ENCODE peak calls at places on chromosomes 4 and X, in eight cellular contexts. Q is nephron progenitor cell, I is foreskin fibroblast, N is GM23338, O is endothelial cell, J is GM06990, P is glutamatergic neuron, B is lower lobe of right lung. S is an unnamed sample.

GRCh38 chr4:108796173-108796572 is 33.3 kb upstream of the ETNPPL start:
- DNase-seq in N (no peak), J (no peak), P (no peak), I (no peak), Q (no peak), O (no peak), B (no peak), S (no peak)

GRCh38 chr4:121182296-121182695 is 18.2 kb upstream of the TNIP3 start:
- DNase-seq in B (no peak), N (no peak), Q (no peak), P (no peak), I (peak), J (no peak), O (no peak), S (no peak)

GRCh38 chr4:151808120-151808529 is 47.3 kb upstream of the GATB start:
- DNase-seq in N (no peak), O (no peak), J (no peak), Q (no peak), P (no peak), B (no peak), I (peak), S (no peak)

GRCh38 chr4:69039071-69039470 is 57.2 kb upstream of the UGT2B7 start:
- DNase-seq in I (peak), N (no peak), B (no peak), J (no peak), P (no peak), Q (no peak), O (no peak), S (no peak)

GRCh38 chrX:110173192-110174175 is 144.4 kb downstream of the AMMECR1 start:
- DNase-seq in B (no peak), J (no peak), Q (no peak), I (peak), P (no peak), N (no peak), O (no peak), S (no peak)

GRCh38 chrX:13101439-13102139 is 57.2 kb upstream of the FAM9C start:
- DNase-seq in P (no peak), B (peak), J (no peak), I (peak), N (no peak), Q (no peak), O (no peak), S (peak)

GRCh38 chrX:19625612-19626011 is 110.3 kb upstream of the MAP3K15 start:
- DNase-seq in B (no peak), O (no peak), Q (no peak), P (no peak), I (no peak), J (no peak), N (no peak), S (no peak)

GRCh38 chr4:43325220-43325967 is 432.9 kb downstream of the GRXCR1 start:
- DNase-seq in B (no peak), P (no peak), N (no peak), Q (no peak), I (no peak), J (no peak), O (no peak), S (no peak)

GRCh38 chr4:118395057-118395679 is 42.4 kb upstream of the PRSS12 start:
- DNase-seq in N (no peak), J (no peak), B (no peak), I (no peak), P (no peak), O (no peak), Q (no peak), S (no peak)

GRCh38 chrX:106894978-106895452 is 8.1 kb downstream of the RIPPLY1 start:
- DNase-seq in N (no peak), O (no peak), J (no peak), I (peak), Q (no peak), P (no peak), B (no peak), S (peak)

GRCh38 chr4:150938417-150938816 is 76.7 kb downstream of the LRBA start:
- DNase-seq in J (no peak), Q (no peak), I (no peak), N (peak), O (no peak), P (no peak), B (no peak), S (no peak)

GRCh38 chr4:3257691-3258482 is 8.9 kb downstream of the MSANTD1 start:
- DNase-seq in O (no peak), Q (no peak), J (peak), B (no peak), P (no peak), N (no peak), I (peak), S (no peak)

GRCh38 chr4:105306158-105306781 is 159.6 kb downstream of the TET2 start:
- DNase-seq in P (no peak), N (no peak), B (no peak), O (no peak), J (peak), Q (no peak), I (no peak), S (no peak)

GRCh38 chr4:138686078-138686477 is 329.5 kb upstream of the NOCT start:
- DNase-seq in I (peak), N (no peak), P (no peak), O (no peak), Q (no peak), J (no peak), B (no peak), S (no peak)

GRCh38 chr4:39699676-39700409 is 1.9 kb downstream of the UBE2K start:
- DNase-seq in I (peak), N (no peak), P (no peak), O (no peak), J (no peak), B (no peak), Q (no peak), S (no peak)

GRCh38 chrX:56498756-56499155 is 64.7 kb upstream of the UBQLN2 start:
- DNase-seq in N (no peak), O (no peak), J (no peak), B (no peak), Q (no peak), I (no peak), P (no peak), S (no peak)

GRCh38 chrX:150683536-150684146 is 9.6 kb upstream of the MTMR1 start:
- DNase-seq in Q (no peak), O (peak), I (peak), B (no peak), J (no peak), P (no peak), N (peak), S (no peak)

GRCh38 chrX:139750390-139750789 is 42.4 kb upstream of the MCF2 start:
- DNase-seq in J (no peak), P (no peak), B (no peak), I (no peak), Q (no peak), O (no peak), N (no peak), S (no peak)

GRCh38 chrX:32847921-32848320 is 363.4 kb downstream of the DMD start:
- DNase-seq in O (no peak), B (no peak), N (no peak), J (no peak), I (no peak), Q (no peak), P (no peak), S (no peak)

GRCh38 chr4:101321481-101322042 is 25.8 kb downstream of the PPP3CA start:
- DNase-seq in I (no peak), B (no peak), J (no peak), N (no peak), P (no peak), Q (no peak), O (no peak), S (no peak)

GRCh38 chr4:141609243-141609642 is 27.1 kb upstream of the IL15 start:
- DNase-seq in B (peak), I (peak), J (no peak), N (no peak), Q (no peak), O (no peak), P (no peak), S (no peak)

GRCh38 chr4:112082954-112083586 is 62.2 kb upstream of the FAM241A start:
- DNase-seq in J (no peak), N (no peak), Q (no peak), O (no peak), B (no peak), I (peak), P (no peak), S (peak)

GRCh38 chr4:96312049-96312685 is 472.3 kb downstream of the PDHA2 start:
- DNase-seq in Q (no peak), P (no peak), B (no peak), I (no peak), N (no peak), O (no peak), J (no peak), S (no peak)

GRCh38 chrX:11421816-11422528 is 128.8 kb downstream of the AMELX start:
- DNase-seq in Q (no peak), I (no peak), O (no peak), N (no peak), P (no peak), B (no peak), J (no peak), S (no peak)

GRCh38 chr4:37601527-37601926 is 84.6 kb downstream of the RELL1 start:
- DNase-seq in I (peak), P (no peak), N (no peak), O (no peak), J (no peak), B (peak), Q (no peak), S (peak)

GRCh38 chr4:151983854-151984253 is 223.0 kb upstream of the GATB start:
- DNase-seq in O (no peak), P (no peak), I (no peak), B (no peak), J (no peak), N (no peak), Q (no peak), S (peak)

GRCh38 chrX:133527415-133527814 is 112.1 kb upstream of the GPC4 start:
- DNase-seq in B (no peak), J (no peak), N (peak), O (no peak), Q (no peak), P (no peak), I (no peak), S (no peak)

GRCh38 chrX:133726211-133726630 is 259.2 kb downstream of the GPC3 start:
- DNase-seq in O (no peak), J (no peak), P (no peak), I (peak), N (no peak), B (no peak), Q (no peak), S (peak)

GRCh38 chr4:57190651-57191481 is 80.7 kb upstream of the IGFBP7 start:
- DNase-seq in O (peak), N (peak), B (no peak), P (peak), I (peak), Q (peak), J (no peak), S (no peak)

GRCh38 chrX:54452920-54453319 is 12.7 kb downstream of the TSR2 start:
- DNase-seq in B (no peak), Q (peak), N (peak), I (peak), O (peak), P (peak), J (no peak), S (no peak)
- TF ChIP-seq CTCF in B (no peak), Q (no peak), N (peak), I (peak), O (peak), P (peak), J (no peak), S (peak)

DNA sequence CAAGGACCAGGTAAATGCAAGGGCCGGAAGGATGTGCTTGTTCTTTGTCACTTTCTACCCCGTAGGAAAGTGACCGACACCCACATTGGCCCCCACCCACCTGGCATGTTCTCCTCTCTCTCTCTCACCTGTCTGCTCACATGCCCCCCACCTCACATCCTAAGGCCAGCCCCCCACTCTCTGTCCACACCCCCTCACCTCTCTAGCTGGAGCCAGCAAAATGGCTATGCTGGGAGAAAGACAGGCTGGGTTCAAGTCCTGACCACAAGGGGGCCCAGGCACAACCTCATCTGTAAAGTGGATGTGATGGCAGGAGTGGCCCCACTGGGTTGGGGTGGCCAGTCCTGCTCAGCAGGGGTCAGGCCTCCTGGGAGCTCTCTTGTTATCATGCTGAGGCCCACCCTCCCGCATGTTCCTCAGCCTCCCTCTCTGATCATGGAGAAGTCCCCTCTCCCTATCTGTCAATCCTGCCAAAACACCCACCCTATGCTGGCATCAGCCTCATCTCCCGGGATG is 1.7 kb upstream of the PPP2R2C start:
- DNase-seq in N (peak), P (peak), J (no peak), Q (no peak), B (no peak), O (peak), I (no peak), S (no peak)
- TF ChIP-seq CTCF in N (peak), P (no peak), J (peak), Q (no peak), B (no peak), O (peak), I (peak), S (peak)

DNA sequence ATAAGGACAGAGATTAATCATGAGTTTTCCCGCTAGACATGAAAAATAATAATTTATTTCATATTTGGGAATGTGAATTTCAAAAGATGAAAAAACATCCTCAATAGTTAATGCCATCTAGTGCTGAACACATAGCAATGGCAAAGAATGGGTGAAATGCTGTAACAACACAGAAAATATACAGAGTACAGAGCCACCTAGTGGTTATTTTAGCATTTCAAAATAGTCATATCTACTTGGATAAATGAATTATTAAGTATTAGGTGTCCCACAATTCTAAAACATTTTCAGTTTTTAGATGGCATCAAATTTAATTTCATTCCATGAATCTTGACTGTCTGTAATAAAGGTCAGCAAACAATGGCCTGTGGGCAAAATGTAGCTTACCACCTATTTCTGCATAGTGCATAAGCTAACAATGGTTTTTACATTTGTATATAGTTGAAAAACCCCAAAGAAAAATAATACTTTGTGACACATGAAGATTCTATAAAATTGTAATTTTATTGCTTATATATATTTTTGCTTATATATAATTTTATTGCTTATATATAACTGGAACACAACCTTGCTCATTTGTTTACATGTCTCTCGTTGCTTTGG is 99.3 kb upstream of the FAM47C start:
- DNase-seq in B (no peak), P (no peak), O (no peak), N (peak), Q (no peak), I (peak), J (no peak), S (peak)
- TF ChIP-seq CTCF in B (peak), P (peak), O (peak), N (peak), Q (peak), I (peak), J (peak), S (peak)

DNA sequence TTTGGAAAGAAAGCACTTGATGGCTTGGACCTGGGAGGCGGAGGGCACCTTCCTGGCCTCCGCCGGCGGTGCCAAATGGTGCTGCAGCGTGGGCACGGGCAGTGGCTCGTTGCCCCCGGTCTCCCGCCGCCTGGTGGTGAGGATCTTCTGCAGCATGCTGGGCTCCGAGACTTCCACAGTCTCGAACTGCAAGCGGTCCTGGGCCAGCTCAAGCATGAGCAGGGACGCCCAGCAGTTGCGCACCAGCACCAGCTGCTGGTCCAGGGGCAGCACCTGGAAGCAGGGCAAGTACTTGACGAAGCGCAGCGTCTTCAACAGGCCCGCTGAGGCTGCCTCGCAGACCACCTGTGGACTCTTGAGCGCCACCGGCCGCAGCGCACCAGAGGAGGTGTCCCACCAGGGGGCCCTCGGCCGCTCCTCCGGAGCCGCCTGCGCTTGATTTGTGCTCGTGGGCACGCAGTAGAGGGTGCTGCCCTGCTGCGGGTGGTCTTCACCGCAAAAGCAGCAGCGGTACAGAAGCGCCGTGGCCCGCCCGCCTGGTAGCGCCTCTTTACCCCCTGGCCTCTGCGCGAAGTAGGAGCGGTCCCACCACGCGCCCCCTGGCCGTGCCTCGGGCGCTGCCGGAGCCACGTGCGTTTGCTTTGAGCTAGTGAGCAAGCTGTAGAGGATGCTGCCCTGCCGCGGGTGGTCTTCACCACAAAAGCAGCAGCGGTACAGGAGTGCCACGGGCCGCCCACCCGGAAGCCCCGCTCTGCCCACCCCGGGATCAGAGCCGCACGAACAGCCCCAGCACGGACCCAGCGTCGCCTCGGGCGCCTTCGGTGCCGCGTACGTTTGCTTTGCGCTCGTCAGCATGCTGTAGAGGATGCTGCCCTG is 689 bp downstream of the NR0B1 start:
- DNase-seq in I (peak), J (no peak), N (peak), O (peak), P (peak), Q (peak), B (peak), S (no peak)
- TF ChIP-seq CTCF in I (peak), J (peak), N (peak), O (peak), P (peak), Q (peak), B (no peak), S (peak)

GRCh38 chrX:44935640-44936039 is 62.7 kb downstream of the KDM6A start:
- DNase-seq in J (no peak), I (no peak), N (peak), P (no peak), B (no peak), O (no peak), Q (no peak), S (no peak)
- TF ChIP-seq CTCF in J (no peak), I (no peak), N (no peak), P (no peak), B (no peak), O (no peak), Q (no peak), S (no peak)

GRCh38 chr4:45939056-45939455 is 184.8 kb downstream of the GABRG1 start:
- DNase-seq in J (no peak), P (no peak), I (no peak), Q (no peak), O (no peak), B (no peak), N (no peak), S (no peak)

GRCh38 chr4:45946699-45947098 is 177.2 kb downstream of the GABRG1 start:
- DNase-seq in P (no peak), O (no peak), N (no peak), Q (no peak), J (no peak), B (no peak), I (no peak), S (no peak)

GRCh38 chr4:45944000-45944399 is 179.9 kb downstream of the GABRG1 start:
- DNase-seq in P (no peak), N (peak), Q (no peak), B (no peak), I (no peak), O (no peak), J (no peak), S (no peak)
- TF ChIP-seq CTCF in P (no peak), N (peak), Q (no peak), B (no peak), I (no peak), O (no peak), J (peak), S (peak)

GRCh38 chr4:125319311-125319710 is 4.6 kb downstream of the FAT4 start:
- DNase-seq in Q (no peak), J (no peak), P (no peak), N (no peak), I (peak), B (no peak), O (no peak), S (peak)

GRCh38 chr4:125315571-125316390 is 1.0 kb downstream of the FAT4 start:
- DNase-seq in P (peak), J (peak), Q (peak), N (peak), B (peak), I (peak), O (peak), S (no peak)

GRCh38 chr4:125316391-125316780 is 1.6 kb downstream of the FAT4 start:
- DNase-seq in Q (peak), P (peak), B (peak), O (peak), N (peak), J (peak), I (no peak), S (no peak)

GRCh38 chr4:125316781-125317525 is 2.2 kb downstream of the FAT4 start:
- DNase-seq in I (peak), Q (peak), P (peak), B (peak), J (no peak), O (peak), N (peak), S (no peak)

GRCh38 chr4:125317526-125317880 is 2.7 kb downstream of the FAT4 start:
- DNase-seq in P (peak), J (no peak), Q (peak), B (peak), I (peak), N (peak), O (peak), S (no peak)
- TF ChIP-seq CTCF in P (peak), J (no peak), Q (peak), B (peak), I (peak), N (peak), O (no peak), S (peak)

GRCh38 chr4:145888393-145888792 is 50.2 kb downstream of the ZNF827 start:
- DNase-seq in I (no peak), B (no peak), Q (no peak), O (no peak), J (no peak), P (no peak), N (peak), S (no peak)
- TF ChIP-seq CTCF in I (no peak), B (no peak), Q (no peak), O (peak), J (peak), P (no peak), N (peak), S (peak)

GRCh38 chr4:75432683-75433082 is 81.5 kb downstream of the RCHY1 start:
- DNase-seq in N (peak), B (no peak), Q (no peak), I (peak), J (no peak), P (no peak), O (peak), S (no peak)
- TF ChIP-seq CTCF in N (peak), B (no peak), Q (peak), I (peak), J (peak), P (peak), O (peak), S (peak)